ENCODE peak calls at places on chromosome 9, in nine cellular contexts. P is NCI-H510A treated with DMSO at 0.1 percent for 48 hours; S is SJSA1; T is SW480; L is left lung; J is Right ventricle myocardium inferior; R is activated CD8-positive, alpha-beta memory T cell treated with anti-CD3 and anti-CD28 coated beads for 24 hours; H is amygdala; Y is posterior cingulate gyrus. Q is an unnamed sample.

GRCh38 chr9:113682297-113682771 is 193.8 kb upstream of the ZNF618 start:
- DNase-seq in S (peak), L (no peak), H (peak), Y (peak), T (peak), J (peak), P (peak), R (peak), Q (peak)

GRCh38 chr9:108933231-108933630 is 693 bp downstream of the ELP1 start:
- DNase-seq in R (no peak), T (peak), J (no peak), S (no peak), L (no peak), Y (no peak), H (no peak), P (no peak), Q (no peak)

GRCh38 chr9:116237456-116237855 is 83.9 kb downstream of the PAPPA start:
- DNase-seq in P (no peak), H (no peak), Y (no peak), L (no peak), S (no peak), T (no peak), J (no peak), R (no peak), Q (no peak)

GRCh38 chr9:138043061-138043410 is 165.5 kb downstream of the CACNA1B start:
- DNase-seq in L (no peak), P (no peak), R (peak), H (no peak), S (no peak), J (no peak), T (no peak), Y (no peak), Q (no peak)

GRCh38 chr9:16277471-16277870 is 593.0 kb downstream of the BNC2 start:
- DNase-seq in L (no peak), P (no peak), S (no peak), T (no peak), J (no peak), H (no peak), R (no peak), Y (no peak), Q (no peak)

GRCh38 chr9:17052626-17053025 is 82.2 kb upstream of the CNTLN start:
- DNase-seq in L (no peak), Y (no peak), P (no peak), T (no peak), H (no peak), S (no peak), J (no peak), R (no peak), Q (no peak)

GRCh38 chr9:2126331-2126789 is 111.2 kb downstream of the SMARCA2 start:
- DNase-seq in H (no peak), R (no peak), S (no peak), T (no peak), Y (no peak), P (no peak), J (no peak), L (no peak), Q (no peak)

GRCh38 chr9:70868661-70869652 is 252.5 kb downstream of the TRPM3 start:
- DNase-seq in L (no peak), J (no peak), S (no peak), H (no peak), T (no peak), P (no peak), Y (no peak), R (no peak), Q (no peak)

GRCh38 chr9:84513473-84513872 is 156.1 kb upstream of the NTRK2 start:
- DNase-seq in J (no peak), H (no peak), L (no peak), P (no peak), Y (no peak), T (no peak), R (no peak), S (no peak), Q (no peak)

GRCh38 chr9:90608141-90608540 is 34.5 kb downstream of the DIRAS2 start:
- DNase-seq in L (no peak), R (no peak), T (no peak), J (no peak), H (no peak), P (no peak), Y (no peak), S (no peak), Q (no peak)

GRCh38 chr9:15501179-15501578 is 9.6 kb downstream of the PSIP1 start:
- DNase-seq in R (no peak), L (no peak), S (no peak), Y (no peak), T (no peak), H (no peak), J (no peak), P (no peak), Q (no peak)

GRCh38 chr9:133333011-133333410 is 3.0 kb downstream of the SURF6 start:
- DNase-seq in S (no peak), Y (no peak), H (no peak), P (no peak), R (no peak), J (no peak), L (peak), T (no peak), Q (no peak)

GRCh38 chr9:126397056-126397455 is 70.4 kb downstream of the MVB12B start:
- DNase-seq in S (no peak), P (no peak), T (no peak), J (no peak), Y (no peak), L (no peak), R (peak), H (no peak), Q (no peak)

GRCh38 chr9:93300585-93301081 is 116.7 kb downstream of the WNK2 start:
- DNase-seq in P (no peak), L (no peak), Y (no peak), S (no peak), H (no peak), R (peak), J (no peak), T (no peak), Q (no peak)

GRCh38 chr9:71349218-71349617 is 227.8 kb upstream of the TRPM3 start:
- DNase-seq in T (no peak), S (peak), Y (no peak), L (no peak), P (no peak), R (no peak), J (no peak), H (no peak), Q (no peak)

GRCh38 chr9:88559661-88560060 is 24.7 kb downstream of the NXNL2 start:
- DNase-seq in R (no peak), T (no peak), S (peak), J (no peak), L (no peak), Y (no peak), P (no peak), H (no peak), Q (no peak)

GRCh38 chr9:33903157-33903780 is 86.3 kb downstream of the UBE2R2 start:
- DNase-seq in R (no peak), H (no peak), P (no peak), T (no peak), L (no peak), S (no peak), J (no peak), Y (no peak), Q (no peak)

GRCh38 chr9:8332296-8332695 is 532.7 kb upstream of the DMAC1 start:
- DNase-seq in T (no peak), R (no peak), H (no peak), L (no peak), J (no peak), P (no peak), Y (no peak), S (no peak), Q (no peak)

GRCh38 chr9:36974731-36975130 is 59.3 kb downstream of the PAX5 start:
- DNase-seq in P (no peak), H (no peak), T (no peak), J (no peak), Y (no peak), L (no peak), R (no peak), S (no peak), Q (no peak)

GRCh38 chr9:112462855-112463254 is 23.8 kb upstream of the KIAA1958 start:
- DNase-seq in S (no peak), Y (no peak), P (no peak), L (no peak), R (no peak), H (no peak), T (no peak), J (no peak), Q (no peak)

GRCh38 chr9:131258698-131259431 is 17.4 kb downstream of the FAM78A start:
- DNase-seq in L (peak), R (no peak), S (no peak), P (no peak), H (no peak), J (peak), T (no peak), Y (no peak), Q (no peak)

GRCh38 chr9:113673726-113674125 is 202.4 kb upstream of the ZNF618 start:
- DNase-seq in L (no peak), T (no peak), R (no peak), H (no peak), Y (no peak), P (no peak), S (no peak), J (no peak), Q (no peak)

GRCh38 chr9:121667890-121668289 is 16.5 kb downstream of the DAB2IP start:
- DNase-seq in S (no peak), J (no peak), T (no peak), Y (no peak), H (no peak), L (no peak), R (no peak), P (no peak), Q (no peak)

GRCh38 chr9:122498883-122499288 is 11.7 kb upstream of the OR1J2 start:
- DNase-seq in L (no peak), R (peak), Y (no peak), T (peak), H (no peak), P (no peak), S (peak), J (no peak), Q (peak)

GRCh38 chr9:91580136-91580535 is 156.5 kb upstream of the NFIL3 start:
- DNase-seq in J (no peak), S (no peak), L (no peak), P (no peak), H (no peak), R (no peak), Y (no peak), T (peak), Q (no peak)

GRCh38 chr9:99870126-99870525 is 36.3 kb upstream of the STX17 start:
- DNase-seq in P (no peak), J (no peak), Y (no peak), H (no peak), R (no peak), T (no peak), L (no peak), S (peak), Q (no peak)

GRCh38 chr9:89425921-89426388 is 72.0 kb downstream of the SEMA4D start:
- DNase-seq in Y (no peak), P (no peak), L (no peak), R (no peak), S (peak), J (no peak), H (peak), T (no peak), Q (no peak)

GRCh38 chr9:129333961-129334743 is 156.1 kb upstream of the IER5L start:
- DNase-seq in J (peak), P (peak), L (peak), T (peak), Y (peak), S (peak), R (peak), H (no peak), Q (peak)

GRCh38 chr9:112553256-112553826 is 66.7 kb downstream of the KIAA1958 start:
- DNase-seq in H (no peak), T (no peak), Y (no peak), P (no peak), L (no peak), J (no peak), S (no peak), R (no peak), Q (no peak)

GRCh38 chr9:137728444-137729311 is 109.9 kb downstream of the EHMT1 start:
- DNase-seq in H (no peak), P (no peak), R (no peak), J (no peak), S (no peak), T (no peak), L (no peak), Y (no peak), Q (no peak)

GRCh38 chr9:127418037-127418471 is 6.1 kb upstream of the ZNF79 start:
- DNase-seq in L (no peak), H (no peak), J (no peak), S (no peak), R (no peak), Y (no peak), T (peak), P (no peak), Q (peak)

GRCh38 chr9:94056442-94056974 is 27.8 kb upstream of the PTPDC1 start:
- DNase-seq in J (no peak), R (no peak), Y (no peak), S (peak), L (no peak), H (no peak), P (no peak), T (no peak), Q (no peak)

GRCh38 chr9:7001571-7001970 is 243.8 kb downstream of the KDM4C start:
- DNase-seq in S (no peak), Y (no peak), L (no peak), H (no peak), P (no peak), J (no peak), T (no peak), R (no peak), Q (no peak)

GRCh38 chr9:112535364-112535763 is 48.7 kb downstream of the KIAA1958 start:
- DNase-seq in Y (no peak), S (no peak), L (no peak), H (no peak), R (no peak), T (no peak), J (no peak), P (no peak), Q (no peak)

GRCh38 chr9:121640076-121640475 is 11.4 kb upstream of the DAB2IP start:
- DNase-seq in L (peak), Y (no peak), S (no peak), H (no peak), P (peak), J (no peak), R (peak), T (peak), Q (peak)

GRCh38 chr9:114774504-114774903 is 31.3 kb downstream of the TNFSF15 start:
- DNase-seq in Y (no peak), T (no peak), R (no peak), S (no peak), L (no peak), H (no peak), P (no peak), J (no peak), Q (no peak)

GRCh38 chr9:77021289-77021927 is 2.0 kb downstream of the FOXB2 start:
- DNase-seq in Y (no peak), T (no peak), J (no peak), H (no peak), P (no peak), S (no peak), L (no peak), R (no peak), Q (no peak)

GRCh38 chr9:93809204-93809940 is 145.8 kb downstream of the BARX1 start:
- DNase-seq in P (no peak), S (no peak), J (no peak), Y (no peak), L (peak), T (no peak), H (no peak), R (no peak), Q (no peak)

Q was measured in Caco-2.